ENCODE peak calls at places on chromosomes 4 and X, in four cellular contexts. N is BE2C, A is retinal pigment epithelial cell, I is cardiac muscle cell. Y is an unnamed sample.
A peak's percentile ranks its signal among the peaks of the same experiment; 100 is the strongest.

GRCh38 chrX:46611658-46612362 is 38.2 kb downstream of the CHST7 start:
- DNase-seq in N (no peak), A (no peak), I (no peak), Y (no peak)

GRCh38 chrX:103276581-103277002 is at the start of gene TCEAL5:
- DNase-seq in N (no peak), A (no peak), I (no peak), Y (no peak)

GRCh38 chrX:24145340-24146186 is 4.0 kb upstream of the ZFX start:
- DNase-seq in N (no peak), A (peak; percentile 53), I (no peak), Y (no peak)

GRCh38 chr4:63618883-63619573 is 790.2 kb downstream of the TECRL start:
- DNase-seq in N (no peak), A (no peak), I (peak; percentile 32), Y (no peak)

GRCh38 chr4:152352645-152353116 is 183.2 kb downstream of the FBXW7 start:
- DNase-seq in N (peak; percentile 78), A (peak; percentile 84), I (peak; percentile 73), Y (no peak)

GRCh38 chr4:109973529-109973905 is 60.8 kb downstream of the EGF start:
- DNase-seq in N (no peak), A (no peak), I (no peak), Y (no peak)

GRCh38 chrX:133544778-133545177 is 129.5 kb upstream of the GPC4 start:
- DNase-seq in N (no peak), A (no peak), I (no peak), Y (no peak)

GRCh38 chr4:67576538-67576937 is 18.0 kb downstream of the STAP1 start:
- DNase-seq in N (no peak), A (no peak), I (no peak), Y (no peak)

GRCh38 chrX:130413415-130413814 is 11.6 kb downstream of the RBMX2 start:
- DNase-seq in N (no peak), A (no peak), I (no peak), Y (no peak)

GRCh38 chr4:122602277-122603142 is 18.4 kb downstream of the IL21 start:
- DNase-seq in N (no peak), A (no peak), I (peak; percentile 51), Y (no peak)

GRCh38 chr4:129261584-129261983 is 165.6 kb downstream of the C4orf33 start:
- DNase-seq in N (peak; percentile 81), A (no peak), I (no peak), Y (no peak)

GRCh38 chr4:98673978-98674377 is 15.6 kb upstream of the TSPAN5 start:
- DNase-seq in N (no peak), A (no peak), I (no peak), Y (no peak)

GRCh38 chrX:5113128-5113527 is 1115.5 kb downstream of the NLGN4X start:
- DNase-seq in N (no peak), A (peak; percentile 2), I (peak; percentile 52), Y (no peak)

GRCh38 chrX:120456973-120457372 is 12.1 kb downstream of the LAMP2 start:
- DNase-seq in N (no peak), A (no peak), I (no peak), Y (no peak)

GRCh38 chrX:64206556-64207162 is 1.2 kb upstream of the AMER1 start:
- DNase-seq in N (no peak), A (no peak), I (peak; percentile 51), Y (peak; percentile 19)

GRCh38 chr4:71664366-71664765 is 119.5 kb downstream of the GC start:
- DNase-seq in N (no peak), A (no peak), I (no peak), Y (no peak)

GRCh38 chrX:66638591-66639500 is at the start of gene EDA2R:
- DNase-seq in N (no peak), A (peak; percentile 63), I (peak; percentile 74), Y (no peak)

GRCh38 chr4:150297861-150298474 is 219.7 kb downstream of the DCLK2 start:
- DNase-seq in N (peak; percentile 68), A (no peak), I (peak; percentile 62), Y (no peak)

GRCh38 chr4:76606662-76607265 is 171.7 kb downstream of the SHROOM3 start:
- DNase-seq in N (peak; percentile 22), A (no peak), I (peak; percentile 46), Y (no peak)

GRCh38 chr4:84792366-84793301 is 173.9 kb downstream of the WDFY3 start:
- DNase-seq in N (peak; percentile 38), A (no peak), I (no peak), Y (no peak)

GRCh38 chrX:114800719-114801118 is 216.7 kb downstream of the IL13RA2 start:
- DNase-seq in N (no peak), A (peak; percentile 7), I (no peak), Y (no peak)

GRCh38 chrX:69501433-69501832 is 2.7 kb upstream of the NALF2 start:
- DNase-seq in N (peak; percentile 39), A (no peak), I (peak; percentile 5), Y (no peak)

GRCh38 chrX:63810746-63811145 is 25.7 kb upstream of the ARHGEF9 start:
- DNase-seq in N (no peak), A (no peak), I (no peak), Y (no peak)

GRCh38 chrX:151763711-151764110 is 29.2 kb downstream of the CNGA2 start:
- DNase-seq in N (no peak), A (no peak), I (no peak), Y (no peak)

GRCh38 chr4:177127658-177128057 is 182.0 kb upstream of the NEIL3 start:
- DNase-seq in N (no peak), A (no peak), I (no peak), Y (no peak)

GRCh38 chrX:40121618-40122017 is 23.9 kb upstream of the BCOR start:
- DNase-seq in N (no peak), A (no peak), I (no peak), Y (no peak)

GRCh38 chr4:71941001-71941400 is 90.8 kb upstream of the NPFFR2 start:
- DNase-seq in N (peak; percentile 20), A (no peak), I (peak; percentile 66), Y (no peak)

GRCh38 chr4:15771419-15772058 is 6.6 kb upstream of the CD38 start:
- DNase-seq in N (no peak), A (no peak), I (no peak), Y (no peak)

GRCh38 chrX:17595456-17596035 is 141.7 kb upstream of the SCML1 start:
- DNase-seq in N (no peak), A (no peak), I (no peak), Y (no peak)

GRCh38 chr4:76703676-76704075 is 194.3 kb downstream of the SOWAHB start:
- DNase-seq in N (no peak), A (no peak), I (no peak), Y (no peak)

GRCh38 chr4:139300431-139301142 is 718 bp upstream of the NAA15 start:
- DNase-seq in N (peak; percentile 18), A (peak; percentile 49), I (peak; percentile 35), Y (no peak)

GRCh38 chr4:109645874-109646591 is 57.2 kb downstream of the CASP6 start:
- DNase-seq in N (no peak), A (no peak), I (peak; percentile 27), Y (no peak)

GRCh38 chrX:134727363-134727762 is 69.1 kb upstream of the PLAC1 start:
- DNase-seq in N (no peak), A (no peak), I (no peak), Y (no peak)

GRCh38 chr4:152735302-152735917 is 44.1 kb downstream of the TIGD4 start:
- DNase-seq in N (no peak), A (no peak), I (peak; percentile 35), Y (no peak)

GRCh38 chr4:3210467-3210866 is 38.5 kb upstream of the MSANTD1 start:
- DNase-seq in N (no peak), A (no peak), I (no peak), Y (no peak)

GRCh38 chr4:94408549-94409374 is 43.0 kb upstream of the PDLIM5 start:
- DNase-seq in N (no peak), A (peak; percentile 86), I (peak; percentile 73), Y (no peak)

GRCh38 chr4:94926936-94927335 is 169.2 kb downstream of the BMPR1B start:
- DNase-seq in N (no peak), A (no peak), I (no peak), Y (no peak)

GRCh38 chr4:82431831-82432230 is 1.4 kb downstream of the ENOPH1 start:
- DNase-seq in N (no peak), A (no peak), I (no peak), Y (no peak)
- H3K4me3 ChIP-seq in N (peak overlapping the region; percentile 99), A (peak overlapping the region; percentile 88), I (peak overlapping the region; percentile 95), Y (peak overlapping the region; percentile 81)

GRCh38 chrX:25858273-25858880 is 279.8 kb upstream of the MAGEB18 start:
- DNase-seq in N (no peak), A (peak; percentile 64), I (no peak), Y (no peak)
- TF ChIP-seq CTCF in N (no peak), A (peak; percentile 29), I (peak; percentile 18), Y (no peak)

DNA sequence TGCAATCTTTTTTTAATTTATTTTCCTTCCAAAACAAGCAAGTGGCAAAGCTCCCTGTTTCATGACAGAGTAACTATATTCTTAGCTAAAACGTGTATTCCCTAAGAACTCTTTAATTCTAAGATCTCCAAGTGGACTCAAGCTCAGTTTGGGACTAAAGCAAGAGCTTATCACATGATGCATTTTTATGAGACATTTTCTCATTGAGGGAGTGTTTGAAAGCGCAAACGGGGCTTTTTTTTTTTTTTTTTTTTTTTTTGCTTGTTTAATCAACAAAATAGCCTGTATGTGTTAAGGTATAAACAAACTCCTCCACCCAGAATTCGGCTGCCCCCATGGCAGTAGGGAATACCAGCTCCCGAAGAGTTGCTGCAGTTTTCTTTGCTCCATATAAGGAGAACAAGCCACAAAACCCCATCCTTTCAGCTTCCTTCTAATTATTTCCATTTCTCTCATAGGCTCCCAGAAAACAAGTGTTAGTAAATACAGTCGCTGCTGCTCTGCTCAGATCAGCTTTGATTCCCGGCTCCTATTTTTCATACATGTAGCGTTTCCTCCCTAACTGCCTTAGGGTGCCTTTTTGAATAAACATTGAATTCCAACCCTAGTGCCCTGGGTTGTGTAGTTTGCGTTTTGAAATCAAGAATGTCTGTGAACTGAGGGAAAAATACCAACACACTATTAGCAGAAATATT is 669 bp upstream of the PPARGC1A start:
- DNase-seq in N (no peak), A (no peak), I (peak; percentile 43), Y (no peak)
- H3K4me3 ChIP-seq in N (peak overlapping the region; percentile 80), A (peak overlapping the region; percentile 86), I (peak overlapping the region; percentile 63), Y (peak overlapping the region; percentile 76)

GRCh38 chr4:189917161-189917891 is 23.3 kb upstream of the FRG1 start:
- DNase-seq in N (no peak), A (no peak), I (no peak), Y (no peak)

GRCh38 chr4:189912170-189912569 is 28.5 kb upstream of the FRG1 start:
- DNase-seq in N (no peak), A (no peak), I (no peak), Y (no peak)
- TF ChIP-seq CTCF in N (peak; percentile 71), A (peak; percentile 51), I (peak; percentile 28), Y (no peak)

GRCh38 chr4:165378398-165378762 is 428 bp upstream of the CPE start:
- DNase-seq in N (no peak), A (no peak), I (no peak), Y (no peak)
- H3K4me3 ChIP-seq in N (peak overlapping the region; percentile 55), A (peak overlapping the region; percentile 69), I (peak overlapping the region; percentile 88), Y (peak overlapping the region; percentile 55)

GRCh38 chrX:146278381-146278780 is 460.8 kb downstream of the SLITRK2 start:
- DNase-seq in N (no peak), A (no peak), I (peak; percentile 23), Y (no peak)
- TF ChIP-seq CTCF in N (no peak), A (no peak), I (no peak), Y (no peak)

GRCh38 chrX:148363836-148364235 is 136.6 kb upstream of the AFF2 start:
- DNase-seq in N (no peak), A (no peak), I (peak; percentile 7), Y (no peak)
- H3K4me3 ChIP-seq in N (no peak overlapping the region), A (no peak overlapping the region), I (no peak overlapping the region), Y (no peak overlapping the region)